ENCODE peak calls at places on chromosomes 12 and 14, in ten cellular contexts. One of them, this sample, is unnamed.
A peak's percentile ranks its signal among the peaks of the same experiment; 100 is the strongest.

GRCh38 chr14:31964979-31965734 is 111.9 kb upstream of the ARHGAP5 start:
- DNase-seq in breast epithelium: no peak
- DNase-seq in HepG2: no peak
- DNase-seq in IMR-90: no peak
- DNase-seq in transverse colon: no peak
- DNase-seq in heart left ventricle: no peak
- DNase-seq in tibial nerve: no peak
- DNase-seq in ovary: peak; percentile 49
- DNase-seq in Peyer's patch: no peak
- DNase-seq in K562: no peak
- DNase-seq in this sample: peak; percentile 25

GRCh38 chr14:32980887-32981501 is 42.3 kb downstream of the NPAS3 start:
- DNase-seq in IMR-90: no peak
- DNase-seq in HepG2: no peak
- DNase-seq in K562: no peak
- DNase-seq in heart left ventricle: no peak
- DNase-seq in transverse colon: no peak
- DNase-seq in breast epithelium: no peak
- DNase-seq in tibial nerve: no peak
- DNase-seq in ovary: no peak
- DNase-seq in Peyer's patch: no peak
- DNase-seq in this sample: no peak

GRCh38 chr12:109900752-109901580 is 892 bp downstream of the TCHP start:
- DNase-seq in heart left ventricle: no peak
- DNase-seq in HepG2: no peak
- DNase-seq in IMR-90: no peak
- DNase-seq in ovary: no peak
- DNase-seq in breast epithelium: no peak
- DNase-seq in tibial nerve: no peak
- DNase-seq in Peyer's patch: no peak
- DNase-seq in K562: peak; percentile 35
- DNase-seq in transverse colon: no peak
- DNase-seq in this sample: no peak

GRCh38 chr14:77812028-77812427 is 12.1 kb downstream of the ADCK1 start:
- DNase-seq in HepG2: no peak
- DNase-seq in heart left ventricle: no peak
- DNase-seq in K562: no peak
- DNase-seq in ovary: no peak
- DNase-seq in tibial nerve: no peak
- DNase-seq in transverse colon: no peak
- DNase-seq in IMR-90: no peak
- DNase-seq in Peyer's patch: no peak
- DNase-seq in breast epithelium: no peak
- DNase-seq in this sample: no peak

GRCh38 chr12:74732801-74733200 is 195.2 kb downstream of the ATXN7L3B start:
- DNase-seq in IMR-90: no peak
- DNase-seq in tibial nerve: no peak
- DNase-seq in heart left ventricle: no peak
- DNase-seq in breast epithelium: no peak
- DNase-seq in Peyer's patch: no peak
- DNase-seq in transverse colon: no peak
- DNase-seq in ovary: no peak
- DNase-seq in HepG2: no peak
- DNase-seq in K562: no peak
- DNase-seq in this sample: no peak

GRCh38 chr14:52538648-52539047 is 13.7 kb downstream of the TXNDC16 start:
- DNase-seq in breast epithelium: no peak
- DNase-seq in ovary: no peak
- DNase-seq in tibial nerve: no peak
- DNase-seq in Peyer's patch: no peak
- DNase-seq in K562: no peak
- DNase-seq in HepG2: no peak
- DNase-seq in transverse colon: no peak
- DNase-seq in IMR-90: no peak
- DNase-seq in heart left ventricle: no peak
- DNase-seq in this sample: no peak

GRCh38 chr12:28191690-28192089 is 1.4 kb downstream of the CCDC91 start:
- DNase-seq in IMR-90: peak; percentile 2
- DNase-seq in Peyer's patch: no peak
- DNase-seq in HepG2: no peak
- DNase-seq in breast epithelium: peak; percentile 53
- DNase-seq in heart left ventricle: no peak
- DNase-seq in K562: peak; percentile 13
- DNase-seq in ovary: peak; percentile 18
- DNase-seq in transverse colon: peak; percentile 8
- DNase-seq in tibial nerve: peak; percentile 8
- DNase-seq in this sample: no peak

GRCh38 chr14:75522224-75522764 is at the start of gene BATF:
- DNase-seq in K562: no peak
- DNase-seq in ovary: no peak
- DNase-seq in Peyer's patch: peak; percentile 87
- DNase-seq in tibial nerve: peak; percentile 41
- DNase-seq in heart left ventricle: peak; percentile 70
- DNase-seq in IMR-90: no peak
- DNase-seq in HepG2: no peak
- DNase-seq in transverse colon: peak; percentile 53
- DNase-seq in breast epithelium: no peak
- DNase-seq in this sample: no peak

GRCh38 chr14:104109731-104110361 is 24.3 kb downstream of the ASPG start:
- DNase-seq in IMR-90: no peak
- DNase-seq in K562: no peak
- DNase-seq in breast epithelium: no peak
- DNase-seq in Peyer's patch: no peak
- DNase-seq in ovary: peak; percentile 16
- DNase-seq in transverse colon: no peak
- DNase-seq in heart left ventricle: no peak
- DNase-seq in tibial nerve: no peak
- DNase-seq in HepG2: no peak
- DNase-seq in this sample: no peak

GRCh38 chr14:61602733-61603077 is 92.6 kb upstream of the HIF1A start:
- DNase-seq in transverse colon: no peak
- DNase-seq in HepG2: peak; percentile 79
- DNase-seq in IMR-90: no peak
- DNase-seq in K562: no peak
- DNase-seq in breast epithelium: no peak
- DNase-seq in heart left ventricle: no peak
- DNase-seq in ovary: no peak
- DNase-seq in tibial nerve: no peak
- DNase-seq in Peyer's patch: no peak
- DNase-seq in this sample: no peak

GRCh38 chr14:20427231-20428009 is 8.5 kb downstream of the KLHL33 start:
- DNase-seq in HepG2: peak; percentile 68
- DNase-seq in heart left ventricle: no peak
- DNase-seq in transverse colon: no peak
- DNase-seq in K562: peak; percentile 34
- DNase-seq in IMR-90: peak; percentile 71
- DNase-seq in breast epithelium: no peak
- DNase-seq in ovary: no peak
- DNase-seq in Peyer's patch: no peak
- DNase-seq in tibial nerve: no peak
- DNase-seq in this sample: no peak

GRCh38 chr14:25622752-25623151 is 572.8 kb upstream of the STXBP6 start:
- DNase-seq in HepG2: no peak
- DNase-seq in heart left ventricle: no peak
- DNase-seq in tibial nerve: no peak
- DNase-seq in K562: no peak
- DNase-seq in ovary: no peak
- DNase-seq in breast epithelium: no peak
- DNase-seq in IMR-90: no peak
- DNase-seq in Peyer's patch: no peak
- DNase-seq in transverse colon: no peak
- DNase-seq in this sample: no peak

GRCh38 chr14:102215522-102216250 is 76.0 kb downstream of the WDR20 start:
- DNase-seq in ovary: no peak
- DNase-seq in HepG2: no peak
- DNase-seq in IMR-90: peak; percentile 31
- DNase-seq in heart left ventricle: no peak
- DNase-seq in Peyer's patch: no peak
- DNase-seq in breast epithelium: no peak
- DNase-seq in tibial nerve: no peak
- DNase-seq in transverse colon: no peak
- DNase-seq in K562: no peak
- DNase-seq in this sample: no peak

GRCh38 chr14:61504841-61505340 is 183.5 kb downstream of the PRKCH start:
- DNase-seq in tibial nerve: no peak
- DNase-seq in K562: no peak
- DNase-seq in HepG2: no peak
- DNase-seq in ovary: no peak
- DNase-seq in IMR-90: no peak
- DNase-seq in heart left ventricle: no peak
- DNase-seq in Peyer's patch: no peak
- DNase-seq in breast epithelium: no peak
- DNase-seq in transverse colon: no peak
- DNase-seq in this sample: no peak

GRCh38 chr14:95134304-95134933 is 22.9 kb downstream of the DICER1 start:
- DNase-seq in Peyer's patch: no peak
- DNase-seq in HepG2: no peak
- DNase-seq in K562: no peak
- DNase-seq in breast epithelium: no peak
- DNase-seq in ovary: no peak
- DNase-seq in tibial nerve: no peak
- DNase-seq in heart left ventricle: no peak
- DNase-seq in IMR-90: peak; percentile 76
- DNase-seq in transverse colon: no peak
- DNase-seq in this sample: no peak

GRCh38 chr12:67366530-67367196 is 97.5 kb downstream of the CAND1 start:
- DNase-seq in heart left ventricle: no peak
- DNase-seq in transverse colon: no peak
- DNase-seq in IMR-90: peak; percentile 66
- DNase-seq in K562: no peak
- DNase-seq in Peyer's patch: no peak
- DNase-seq in HepG2: no peak
- DNase-seq in tibial nerve: no peak
- DNase-seq in ovary: no peak
- DNase-seq in breast epithelium: no peak
- DNase-seq in this sample: no peak

GRCh38 chr12:112885204-112885603 is 21.6 kb upstream of the OAS1 start:
- DNase-seq in IMR-90: no peak
- DNase-seq in tibial nerve: no peak
- DNase-seq in Peyer's patch: no peak
- DNase-seq in K562: no peak
- DNase-seq in transverse colon: no peak
- DNase-seq in heart left ventricle: no peak
- DNase-seq in breast epithelium: no peak
- DNase-seq in ovary: no peak
- DNase-seq in HepG2: no peak
- DNase-seq in this sample: no peak

GRCh38 chr14:22488522-22489246 is 100.3 kb downstream of the DAD1 start:
- DNase-seq in K562: no peak
- DNase-seq in transverse colon: no peak
- DNase-seq in heart left ventricle: no peak
- DNase-seq in tibial nerve: no peak
- DNase-seq in ovary: no peak
- DNase-seq in IMR-90: no peak
- DNase-seq in breast epithelium: no peak
- DNase-seq in HepG2: no peak
- DNase-seq in Peyer's patch: no peak
- DNase-seq in this sample: no peak
- H3K4me1 ChIP-seq in K562: no peaks in the 10 kb centered on the region
- H3K4me1 ChIP-seq in transverse colon: no peaks in the 10 kb centered on the region
- H3K4me1 ChIP-seq in heart left ventricle: peaks cover 28% of the 10 kb centered on the region
- H3K4me1 ChIP-seq in tibial nerve: no peaks in the 10 kb centered on the region
- H3K4me1 ChIP-seq in ovary: peaks cover 4% of the 10 kb centered on the region
- H3K4me1 ChIP-seq in IMR-90: no peaks in the 10 kb centered on the region
- H3K4me1 ChIP-seq in breast epithelium: no peaks in the 10 kb centered on the region
- H3K4me1 ChIP-seq in HepG2: no peaks in the 10 kb centered on the region
- H3K4me1 ChIP-seq in Peyer's patch: no peaks in the 10 kb centered on the region
- H3K4me1 ChIP-seq in this sample: peaks cover 13% of the 10 kb centered on the region

GRCh38 chr14:96914729-96915128 is 117.5 kb downstream of the VRK1 start:
- DNase-seq in breast epithelium: no peak
- DNase-seq in tibial nerve: no peak
- DNase-seq in K562: no peak
- DNase-seq in transverse colon: no peak
- DNase-seq in Peyer's patch: no peak
- DNase-seq in ovary: no peak
- DNase-seq in HepG2: no peak
- DNase-seq in heart left ventricle: no peak
- DNase-seq in IMR-90: no peak
- DNase-seq in this sample: no peak
- H3K9me3 ChIP-seq in breast epithelium: peaks cover 6% of the 10 kb centered on the region
- H3K9me3 ChIP-seq in tibial nerve: peaks cover 5% of the 10 kb centered on the region
- H3K9me3 ChIP-seq in K562: peaks cover 12% of the 10 kb centered on the region
- H3K9me3 ChIP-seq in transverse colon: peaks cover 5% of the 10 kb centered on the region
- H3K9me3 ChIP-seq in Peyer's patch: no peaks in the 10 kb centered on the region
- H3K9me3 ChIP-seq in ovary: no peaks in the 10 kb centered on the region
- H3K9me3 ChIP-seq in HepG2: peaks cover 2% of the 10 kb centered on the region
- H3K9me3 ChIP-seq in heart left ventricle: no peaks in the 10 kb centered on the region
- H3K9me3 ChIP-seq in IMR-90: peaks cover 3% of the 10 kb centered on the region
- H3K9me3 ChIP-seq in this sample: no peaks in the 10 kb centered on the region

DNA sequence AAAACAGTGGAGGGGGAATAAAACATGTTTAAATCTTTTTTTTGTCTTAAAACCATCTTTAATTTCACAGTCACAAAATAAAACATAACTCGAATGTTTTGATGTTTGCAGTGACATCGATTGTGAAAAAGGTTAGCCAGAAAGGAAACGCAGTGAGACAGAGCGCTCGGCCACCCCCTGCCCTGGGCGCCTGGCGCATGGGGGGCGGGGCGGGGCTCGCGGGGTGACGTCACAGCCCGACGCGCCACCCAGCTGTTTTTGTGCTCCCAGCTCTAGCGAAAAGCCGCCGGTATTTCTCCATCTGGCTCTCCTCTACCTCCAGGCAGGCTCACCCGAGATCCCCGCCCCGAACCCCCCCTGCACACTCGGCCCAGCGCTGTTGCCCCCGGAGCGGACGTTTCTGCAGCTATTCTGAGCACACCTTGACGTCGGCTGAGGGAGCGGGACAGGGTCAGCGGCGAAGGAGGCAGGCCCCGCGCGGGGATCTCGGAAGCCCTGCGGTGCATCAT is at the start of gene GABARAPL1:
- DNase-seq in K562: peak; percentile 73
- DNase-seq in Peyer's patch: peak; percentile 71
- DNase-seq in ovary: peak; percentile 93
- DNase-seq in IMR-90: peak; percentile 82
- DNase-seq in breast epithelium: peak; percentile 85
- DNase-seq in heart left ventricle: peak; percentile 91
- DNase-seq in tibial nerve: peak; percentile 85
- DNase-seq in HepG2: peak; percentile 60
- DNase-seq in transverse colon: peak; percentile 85
- DNase-seq in this sample: peak; percentile 89
- TF ChIP-seq POLR2A in K562: peak; percentile 3
- TF ChIP-seq POLR2A in Peyer's patch: no peak
- TF ChIP-seq POLR2A in ovary: peak; percentile 68
- TF ChIP-seq POLR2A in IMR-90: peak; percentile 88
- TF ChIP-seq POLR2A in breast epithelium: peak; percentile 68
- TF ChIP-seq POLR2A in heart left ventricle: peak; percentile 39
- TF ChIP-seq POLR2A in tibial nerve: peak; percentile 69
- TF ChIP-seq POLR2A in HepG2: peak; percentile 1
- TF ChIP-seq POLR2A in transverse colon: peak; percentile 56
- TF ChIP-seq POLR2A in this sample: peak; percentile 69

DNA sequence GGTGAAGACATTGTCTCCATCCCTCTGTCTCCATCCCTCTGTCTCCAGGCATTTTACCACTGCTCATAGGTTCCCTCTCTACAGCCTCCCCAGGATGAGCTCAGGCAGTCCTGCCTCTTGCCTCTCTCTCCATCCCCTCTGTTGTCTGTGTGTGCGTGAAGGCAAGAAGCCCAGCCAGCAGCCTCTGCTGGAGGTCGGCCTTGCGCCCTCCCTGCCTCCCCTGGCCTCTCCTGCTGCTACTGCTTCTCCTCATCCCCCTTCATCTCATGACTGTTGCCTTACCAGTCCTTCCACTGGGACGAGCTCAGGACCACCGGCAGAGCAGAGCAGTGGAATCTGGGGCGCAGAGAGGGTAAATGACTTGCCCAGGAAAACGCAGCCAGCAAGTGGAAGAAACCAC is 3.2 kb downstream of the KRT80 start:
- DNase-seq in transverse colon: no peak
- DNase-seq in breast epithelium: no peak
- DNase-seq in heart left ventricle: no peak
- DNase-seq in tibial nerve: no peak
- DNase-seq in IMR-90: no peak
- DNase-seq in Peyer's patch: no peak
- DNase-seq in HepG2: no peak
- DNase-seq in ovary: no peak
- DNase-seq in K562: no peak
- DNase-seq in this sample: no peak
- H3K4me1 ChIP-seq in transverse colon: peaks cover 14% of the 10 kb centered on the region
- H3K4me1 ChIP-seq in breast epithelium: peaks cover 3% of the 10 kb centered on the region
- H3K4me1 ChIP-seq in heart left ventricle: peaks cover 65% of the 10 kb centered on the region
- H3K4me1 ChIP-seq in tibial nerve: peaks cover 14% of the 10 kb centered on the region
- H3K4me1 ChIP-seq in IMR-90: peaks cover 65% of the 10 kb centered on the region
- H3K4me1 ChIP-seq in Peyer's patch: no peaks in the 10 kb centered on the region
- H3K4me1 ChIP-seq in HepG2: peaks cover 4% of the 10 kb centered on the region
- H3K4me1 ChIP-seq in ovary: peaks cover 20% of the 10 kb centered on the region
- H3K4me1 ChIP-seq in K562: peaks cover 4% of the 10 kb centered on the region
- H3K4me1 ChIP-seq in this sample: peaks cover 19% of the 10 kb centered on the region